ENCODE peak calls at places on chromosomes 2 and 18, in four cellular contexts. R is HepG2, D is K562, E is GM12878. S is an unnamed sample.
A peak's percentile ranks its signal among the peaks of the same experiment; 100 is the strongest.

GRCh38 chr2:224442092-224442999 is 40.4 kb upstream of the FAM124B start:
- DNase-seq in R (no peak), D (no peak), E (no peak), S (no peak)

GRCh38 chr2:219081701-219082331 is 21.1 kb upstream of the IHH start:
- DNase-seq in R (peak; percentile 58), D (no peak), E (no peak), S (no peak)

GRCh38 chr18:655445-655844 is 2.0 kb upstream of the TYMS start:
- DNase-seq in R (no peak), D (peak; percentile 6), E (no peak), S (no peak)

GRCh38 chr2:210503622-210504300 is 27.2 kb upstream of the LANCL1 start:
- DNase-seq in R (no peak), D (no peak), E (no peak), S (no peak)

GRCh38 chr2:177021686-177022085 is 190.9 kb upstream of the HNRNPA3 start:
- DNase-seq in R (no peak), D (no peak), E (no peak), S (no peak)

GRCh38 chr2:61536723-61537581 is 1.2 kb downstream of the XPO1 start:
- DNase-seq in R (peak; percentile 91), D (peak; percentile 41), E (peak; percentile 72), S (peak; percentile 33)

GRCh38 chr2:105402809-105403208 is 4.0 kb upstream of the FHL2 start:
- DNase-seq in R (no peak), D (no peak), E (no peak), S (no peak)

GRCh38 chr2:33126973-33127372 is 180.2 kb downstream of the LTBP1 start:
- DNase-seq in R (no peak), D (no peak), E (no peak), S (no peak)

GRCh38 chr18:61085036-61085435 is 248.2 kb upstream of the CDH20 start:
- DNase-seq in R (no peak), D (no peak), E (no peak), S (no peak)

GRCh38 chr18:61085751-61086150 is 247.5 kb upstream of the CDH20 start:
- DNase-seq in R (no peak), D (no peak), E (no peak), S (no peak)

GRCh38 chr2:217822296-217823252 is 180.2 kb downstream of the TNS1 start:
- DNase-seq in R (no peak), D (no peak), E (no peak), S (no peak)

GRCh38 chr18:78717051-78717765 is 262.4 kb upstream of the SALL3 start:
- DNase-seq in R (no peak), D (no peak), E (no peak), S (no peak)

GRCh38 chr2:35447210-35447609 is 908.4 kb upstream of the CRIM1 start:
- DNase-seq in R (no peak), D (no peak), E (no peak), S (no peak)

GRCh38 chr2:173568054-173568453 is 213.4 kb downstream of the CDCA7 start:
- DNase-seq in R (peak; percentile 23), D (peak; percentile 37), E (no peak), S (peak; percentile 50)

GRCh38 chr2:5164806-5165525 is 527.2 kb upstream of the SOX11 start:
- DNase-seq in R (no peak), D (no peak), E (no peak), S (no peak)

GRCh38 chr18:74281639-74282358 is 10.0 kb downstream of the CYB5A start:
- DNase-seq in R (peak; percentile 81), D (no peak), E (no peak), S (no peak)

GRCh38 chr2:30421551-30422436 is 25.3 kb upstream of the LCLAT1 start:
- DNase-seq in R (no peak), D (no peak), E (peak; percentile 28), S (no peak)

GRCh38 chr2:157875720-157876065 is 437 bp downstream of the ACVR1 start:
- DNase-seq in R (peak; percentile 18), D (peak; percentile 83), E (no peak), S (peak; percentile 55)

GRCh38 chr18:22475426-22476100 is 57.8 kb upstream of the CTAGE1 start:
- DNase-seq in R (no peak), D (no peak), E (no peak), S (no peak)

GRCh38 chr2:191382801-191383200 is 137.6 kb downstream of the MYO1B start:
- DNase-seq in R (peak; percentile 87), D (no peak), E (no peak), S (no peak)

GRCh38 chr18:58490238-58490637 is 138.7 kb downstream of the ALPK2 start:
- DNase-seq in R (no peak), D (no peak), E (no peak), S (no peak)
- TF ChIP-seq FOXM1 in R (no peak), D (no peak), E (no peak), S (no peak)

DNA sequence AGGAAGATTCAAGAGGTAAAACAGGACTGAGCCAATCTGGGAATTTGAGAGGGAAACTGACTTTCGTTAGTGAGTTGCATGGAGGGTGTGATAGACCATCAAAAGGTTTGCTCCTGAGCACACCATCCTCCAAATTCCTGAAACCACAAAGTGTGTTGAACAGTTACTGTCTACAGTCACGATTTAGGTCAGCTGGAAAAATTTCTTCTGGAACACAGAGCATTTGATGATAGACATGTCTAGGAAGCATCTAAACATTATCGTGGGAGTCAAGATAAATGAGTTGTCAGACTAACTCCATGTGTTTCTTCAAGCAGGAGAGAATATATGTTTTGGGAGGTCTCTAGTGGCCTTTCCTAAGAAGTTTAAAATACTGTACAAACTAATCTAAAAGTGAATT is 449.4 kb upstream of the SLC14A2 start:
- DNase-seq in R (no peak), D (no peak), E (no peak), S (no peak)
- TF ChIP-seq FOXK2 in R (no peak), D (no peak), E (no peak), S (no peak)

GRCh38 chr2:238939074-238939473 is 91.2 kb downstream of the TWIST2 start:
- DNase-seq in R (no peak), D (no peak), E (no peak), S (no peak)

GRCh38 chr2:238939521-238940403 is 91.9 kb downstream of the TWIST2 start:
- DNase-seq in R (no peak), D (no peak), E (no peak), S (no peak)

GRCh38 chr2:238940806-238941205 is 92.9 kb downstream of the TWIST2 start:
- DNase-seq in R (no peak), D (no peak), E (no peak), S (no peak)

GRCh38 chr2:238938460-238939055 is 90.7 kb downstream of the TWIST2 start:
- DNase-seq in R (no peak), D (no peak), E (no peak), S (no peak)

DNA sequence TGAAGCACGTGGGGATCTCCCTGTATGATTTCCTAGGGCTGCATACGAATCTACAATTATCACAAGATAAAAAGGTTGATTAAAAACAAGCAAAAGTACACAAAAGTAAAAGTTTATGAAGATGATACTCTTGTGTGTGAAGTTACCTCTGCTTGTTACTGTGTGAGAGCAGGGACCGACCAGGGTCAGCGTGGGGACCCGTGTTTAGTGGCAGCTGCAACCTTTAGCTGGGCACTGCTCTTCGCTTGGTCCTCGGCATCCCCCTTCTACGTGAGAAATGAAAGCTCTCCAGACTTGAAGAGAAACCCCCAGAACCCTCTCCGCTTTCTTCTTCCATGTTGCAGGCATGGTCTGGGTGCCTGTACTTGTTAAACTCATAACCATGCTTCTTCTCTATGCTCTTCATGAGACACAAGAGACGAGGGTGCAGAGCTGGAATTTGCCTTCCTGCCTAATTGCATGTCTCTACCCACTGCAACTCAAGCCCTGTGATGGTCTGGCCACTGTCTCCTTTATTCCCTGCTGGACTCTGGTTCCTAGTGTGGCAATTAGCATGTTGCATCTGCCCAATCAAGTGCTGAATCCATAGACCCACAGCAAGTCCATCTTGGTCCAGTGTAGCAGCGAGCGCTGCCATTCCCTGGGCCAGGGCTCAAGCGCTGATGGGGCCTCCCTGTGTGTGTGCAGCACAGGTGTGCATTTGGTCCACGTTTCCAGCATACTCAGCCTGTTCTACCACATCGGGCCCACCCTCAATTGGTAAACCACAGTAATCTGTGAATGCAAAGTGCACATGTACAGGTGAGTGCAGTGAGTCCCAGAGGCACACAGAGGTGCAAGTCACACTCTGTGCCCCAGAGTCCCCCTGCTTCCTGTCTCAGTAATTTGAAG is 88.5 kb downstream of the TWIST2 start:
- DNase-seq in R (no peak), D (no peak), E (no peak), S (no peak)
- TF ChIP-seq FOXM1 in R (no peak), D (no peak), E (no peak), S (no peak)

DNA sequence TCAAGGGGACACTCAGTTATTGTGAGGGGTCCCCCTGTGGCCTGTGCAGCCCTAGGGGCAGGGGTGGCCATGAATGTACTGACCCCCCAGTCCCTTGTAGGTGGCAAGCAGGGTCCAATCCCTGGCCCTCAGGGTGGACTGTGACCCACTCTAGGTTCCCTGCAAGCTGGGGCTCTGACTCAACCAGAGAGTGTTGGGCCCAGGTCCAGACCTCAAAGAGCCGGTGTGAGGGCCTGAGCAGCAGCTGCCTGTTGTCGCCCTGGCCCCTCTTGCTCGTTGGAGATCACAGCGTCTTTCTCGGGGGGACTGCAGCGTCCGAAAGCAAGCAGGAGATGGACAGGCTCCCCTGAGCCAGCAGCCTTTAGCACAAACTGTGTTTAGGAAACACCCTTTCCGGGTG is 66.8 kb upstream of the ATG16L1 start:
- DNase-seq in R (no peak), D (no peak), E (no peak), S (no peak)
- TF ChIP-seq FOXK2 in R (no peak), D (no peak), E (no peak), S (no peak)

GRCh38 chr18:37019157-37019571 is 190.2 kb downstream of the KIAA1328 start:
- DNase-seq in R (peak; percentile 27), D (no peak), E (no peak), S (peak; percentile 47)
- TF ChIP-seq FOXM1 in R (no peak), D (no peak), E (no peak), S (no peak)

GRCh38 chr2:1787799-1788477 is 43.6 kb upstream of the PXDN start:
- DNase-seq in R (no peak), D (no peak), E (no peak), S (no peak)
- TF ChIP-seq FOXK2 in R (no peak), D (no peak), E (no peak), S (no peak)

GRCh38 chr2:1539441-1539840 is 126.2 kb downstream of the TPO start:
- DNase-seq in R (no peak), D (no peak), E (no peak), S (no peak)

GRCh38 chr2:1541812-1542211 is 128.5 kb downstream of the TPO start:
- DNase-seq in R (no peak), D (no peak), E (no peak), S (no peak)

GRCh38 chr2:1540481-1540880 is 127.2 kb downstream of the TPO start:
- DNase-seq in R (no peak), D (no peak), E (no peak), S (no peak)

GRCh38 chr2:1539973-1540372 is 126.7 kb downstream of the TPO start:
- DNase-seq in R (no peak), D (no peak), E (no peak), S (no peak)

DNA sequence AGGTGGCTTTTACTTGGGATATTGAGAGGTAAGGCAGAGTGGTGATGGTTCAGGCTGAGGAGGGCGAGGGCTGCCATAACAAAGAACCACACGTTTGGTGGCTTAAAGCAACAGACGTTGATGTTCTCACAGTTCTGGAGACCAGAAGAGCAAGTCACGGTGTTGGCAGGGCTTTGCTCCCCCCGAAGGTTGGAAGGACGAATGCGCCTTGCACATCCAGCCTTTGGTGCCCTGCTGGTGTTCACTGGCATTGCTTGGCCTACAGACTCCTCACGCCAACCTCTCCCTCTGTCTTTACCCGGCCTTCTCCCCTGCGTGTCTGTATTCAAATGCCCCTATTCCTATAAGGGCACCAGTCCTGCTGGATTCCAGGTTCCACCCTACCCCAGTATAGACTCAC is 125.4 kb downstream of the TPO start:
- DNase-seq in R (peak; percentile 25), D (no peak), E (no peak), S (peak; percentile 49)
- TF ChIP-seq FOXM1 in R (no peak), D (no peak), E (no peak), S (no peak)

GRCh38 chr2:15223887-15224286 is 337.2 kb downstream of the NBAS start:
- DNase-seq in R (no peak), D (no peak), E (no peak), S (no peak)
- TF ChIP-seq FOXK2 in R (no peak), D (no peak), E (no peak), S (no peak)

S was measured in HEK293T.